ENCODE peak calls at places on chromosomes 11 and 22, in seven cellular contexts. One of them, this sample, is unnamed.

GRCh38 chr11:61793084-61793828 is 545 bp downstream of the FEN1 start:
- DNase-seq in nephron progenitor cell: no peak
- DNase-seq in fibroblast of the aortic adventitia: no peak
- DNase-seq in GM10248: no peak
- DNase-seq in kidney: no peak
- DNase-seq in adrenal gland: no peak
- DNase-seq in epithelial cell of esophagus: peak; percentile 11
- DNase-seq in this sample: no peak

GRCh38 chr11:17401316-17401715 is 12.9 kb upstream of the KCNJ11 start:
- DNase-seq in nephron progenitor cell: no peak
- DNase-seq in fibroblast of the aortic adventitia: no peak
- DNase-seq in GM10248: no peak
- DNase-seq in kidney: peak; percentile 22
- DNase-seq in adrenal gland: no peak
- DNase-seq in epithelial cell of esophagus: no peak
- DNase-seq in this sample: no peak

GRCh38 chr11:59556883-59557205 is 45.5 kb downstream of the OR4D9 start:
- DNase-seq in nephron progenitor cell: no peak
- DNase-seq in fibroblast of the aortic adventitia: no peak
- DNase-seq in GM10248: no peak
- DNase-seq in kidney: no peak
- DNase-seq in adrenal gland: no peak
- DNase-seq in epithelial cell of esophagus: peak; percentile 48
- DNase-seq in this sample: no peak

GRCh38 chr11:61815790-61816735 is 740 bp downstream of the FADS1 start:
- DNase-seq in nephron progenitor cell: peak; percentile 66
- DNase-seq in fibroblast of the aortic adventitia: peak; percentile 58
- DNase-seq in GM10248: peak; percentile 58
- DNase-seq in kidney: peak; percentile 91
- DNase-seq in adrenal gland: peak; percentile 74
- DNase-seq in epithelial cell of esophagus: peak; percentile 80
- DNase-seq in this sample: peak; percentile 72

GRCh38 chr11:86047275-86047991 is 21.5 kb downstream of the PICALM start:
- DNase-seq in nephron progenitor cell: no peak
- DNase-seq in fibroblast of the aortic adventitia: peak; percentile 80
- DNase-seq in GM10248: no peak
- DNase-seq in kidney: no peak
- DNase-seq in adrenal gland: no peak
- DNase-seq in epithelial cell of esophagus: peak; percentile 85
- DNase-seq in this sample: no peak

GRCh38 chr11:65134952-65135632 is 773 bp upstream of the SYVN1 start:
- DNase-seq in nephron progenitor cell: peak; percentile 82
- DNase-seq in fibroblast of the aortic adventitia: peak; percentile 96
- DNase-seq in GM10248: peak; percentile 95
- DNase-seq in kidney: peak; percentile 96
- DNase-seq in adrenal gland: peak; percentile 90
- DNase-seq in epithelial cell of esophagus: peak; percentile 98
- DNase-seq in this sample: peak; percentile 95

GRCh38 chr11:1557168-1557884 is 14.7 kb downstream of the DUSP8 start:
- DNase-seq in nephron progenitor cell: no peak
- DNase-seq in fibroblast of the aortic adventitia: no peak
- DNase-seq in GM10248: no peak
- DNase-seq in kidney: peak; percentile 69
- DNase-seq in adrenal gland: no peak
- DNase-seq in epithelial cell of esophagus: no peak
- DNase-seq in this sample: no peak

GRCh38 chr11:118790357-118791014 is 478 bp downstream of the DDX6 start:
- DNase-seq in nephron progenitor cell: peak; percentile 55
- DNase-seq in fibroblast of the aortic adventitia: peak; percentile 63
- DNase-seq in GM10248: peak; percentile 55
- DNase-seq in kidney: peak; percentile 91
- DNase-seq in adrenal gland: peak; percentile 63
- DNase-seq in epithelial cell of esophagus: peak; percentile 43
- DNase-seq in this sample: peak; percentile 62

GRCh38 chr22:22815397-22816170 is 72.0 kb upstream of the IGLL5 start:
- DNase-seq in nephron progenitor cell: no peak
- DNase-seq in fibroblast of the aortic adventitia: no peak
- DNase-seq in GM10248: no peak
- DNase-seq in kidney: no peak
- DNase-seq in adrenal gland: no peak
- DNase-seq in epithelial cell of esophagus: no peak
- DNase-seq in this sample: no peak

GRCh38 chr11:106691807-106692365 is 326.4 kb downstream of the GUCY1A2 start:
- DNase-seq in nephron progenitor cell: no peak
- DNase-seq in fibroblast of the aortic adventitia: no peak
- DNase-seq in GM10248: no peak
- DNase-seq in kidney: no peak
- DNase-seq in adrenal gland: no peak
- DNase-seq in epithelial cell of esophagus: peak; percentile 40
- DNase-seq in this sample: no peak

GRCh38 chr11:64672875-64673274 is 50.1 kb downstream of the NRXN2 start:
- DNase-seq in nephron progenitor cell: no peak
- DNase-seq in fibroblast of the aortic adventitia: no peak
- DNase-seq in GM10248: no peak
- DNase-seq in kidney: no peak
- DNase-seq in adrenal gland: no peak
- DNase-seq in epithelial cell of esophagus: no peak
- DNase-seq in this sample: no peak

GRCh38 chr11:123231263-123231662 is 36.2 kb upstream of the CLMP start:
- DNase-seq in nephron progenitor cell: no peak
- DNase-seq in fibroblast of the aortic adventitia: peak; percentile 34
- DNase-seq in GM10248: no peak
- DNase-seq in kidney: no peak
- DNase-seq in adrenal gland: no peak
- DNase-seq in epithelial cell of esophagus: no peak
- DNase-seq in this sample: no peak

GRCh38 chr11:112795896-112796686 is 165.1 kb upstream of the NCAM1 start:
- DNase-seq in nephron progenitor cell: peak; percentile 69
- DNase-seq in fibroblast of the aortic adventitia: no peak
- DNase-seq in GM10248: no peak
- DNase-seq in kidney: peak; percentile 90
- DNase-seq in adrenal gland: no peak
- DNase-seq in epithelial cell of esophagus: no peak
- DNase-seq in this sample: no peak

GRCh38 chr22:39433476-39434242 is 23.2 kb upstream of the MGAT3 start:
- DNase-seq in nephron progenitor cell: no peak
- DNase-seq in fibroblast of the aortic adventitia: no peak
- DNase-seq in GM10248: no peak
- DNase-seq in kidney: peak; percentile 50
- DNase-seq in adrenal gland: no peak
- DNase-seq in epithelial cell of esophagus: no peak
- DNase-seq in this sample: no peak

GRCh38 chr11:15159085-15159484 is 44.4 kb downstream of the INSC start:
- DNase-seq in nephron progenitor cell: no peak
- DNase-seq in fibroblast of the aortic adventitia: peak; percentile 53
- DNase-seq in GM10248: peak; percentile 24
- DNase-seq in kidney: no peak
- DNase-seq in adrenal gland: no peak
- DNase-seq in epithelial cell of esophagus: peak; percentile 77
- DNase-seq in this sample: peak; percentile 28

GRCh38 chr11:10480760-10481159 is 25.7 kb downstream of the AMPD3 start:
- DNase-seq in nephron progenitor cell: no peak
- DNase-seq in fibroblast of the aortic adventitia: no peak
- DNase-seq in GM10248: no peak
- DNase-seq in kidney: no peak
- DNase-seq in adrenal gland: no peak
- DNase-seq in epithelial cell of esophagus: no peak
- DNase-seq in this sample: no peak

GRCh38 chr11:130175898-130176297 is 16.3 kb downstream of the ST14 start:
- DNase-seq in nephron progenitor cell: no peak
- DNase-seq in fibroblast of the aortic adventitia: no peak
- DNase-seq in GM10248: no peak
- DNase-seq in kidney: peak; percentile 1
- DNase-seq in adrenal gland: no peak
- DNase-seq in epithelial cell of esophagus: no peak
- DNase-seq in this sample: no peak

GRCh38 chr22:50699001-50699753 is 26.6 kb downstream of the SHANK3 start:
- DNase-seq in nephron progenitor cell: no peak
- DNase-seq in fibroblast of the aortic adventitia: no peak
- DNase-seq in GM10248: no peak
- DNase-seq in kidney: peak; percentile 48
- DNase-seq in adrenal gland: no peak
- DNase-seq in epithelial cell of esophagus: no peak
- DNase-seq in this sample: no peak

GRCh38 chr11:111428113-111428876 is 49.2 kb upstream of the POU2AF1 start:
- DNase-seq in nephron progenitor cell: no peak
- DNase-seq in fibroblast of the aortic adventitia: no peak
- DNase-seq in GM10248: no peak
- DNase-seq in kidney: no peak
- DNase-seq in adrenal gland: no peak
- DNase-seq in epithelial cell of esophagus: no peak
- DNase-seq in this sample: no peak

GRCh38 chr11:94183886-94184264 is 55.2 kb downstream of the PANX1 start:
- DNase-seq in nephron progenitor cell: peak; percentile 82
- DNase-seq in fibroblast of the aortic adventitia: peak; percentile 79
- DNase-seq in GM10248: peak; percentile 23
- DNase-seq in kidney: peak; percentile 85
- DNase-seq in adrenal gland: peak; percentile 60
- DNase-seq in epithelial cell of esophagus: peak; percentile 72
- DNase-seq in this sample: peak; percentile 22

GRCh38 chr11:113874920-113875413 is 405 bp downstream of the USP28 start:
- DNase-seq in nephron progenitor cell: no peak
- DNase-seq in fibroblast of the aortic adventitia: peak; percentile 33
- DNase-seq in GM10248: no peak
- DNase-seq in kidney: no peak
- DNase-seq in adrenal gland: no peak
- DNase-seq in epithelial cell of esophagus: no peak
- DNase-seq in this sample: peak; percentile 67

GRCh38 chr11:38503876-38504275 is 1905.8 kb upstream of the RAG2 start:
- DNase-seq in nephron progenitor cell: no peak
- DNase-seq in fibroblast of the aortic adventitia: no peak
- DNase-seq in GM10248: no peak
- DNase-seq in kidney: no peak
- DNase-seq in adrenal gland: no peak
- DNase-seq in epithelial cell of esophagus: no peak
- DNase-seq in this sample: no peak
- TF ChIP-seq CTCF in nephron progenitor cell: no peak
- TF ChIP-seq CTCF in fibroblast of the aortic adventitia: no peak
- TF ChIP-seq CTCF in GM10248: no peak
- TF ChIP-seq CTCF in kidney: no peak
- TF ChIP-seq CTCF in adrenal gland: no peak
- TF ChIP-seq CTCF in epithelial cell of esophagus: no peak
- TF ChIP-seq CTCF in this sample: no peak

DNA sequence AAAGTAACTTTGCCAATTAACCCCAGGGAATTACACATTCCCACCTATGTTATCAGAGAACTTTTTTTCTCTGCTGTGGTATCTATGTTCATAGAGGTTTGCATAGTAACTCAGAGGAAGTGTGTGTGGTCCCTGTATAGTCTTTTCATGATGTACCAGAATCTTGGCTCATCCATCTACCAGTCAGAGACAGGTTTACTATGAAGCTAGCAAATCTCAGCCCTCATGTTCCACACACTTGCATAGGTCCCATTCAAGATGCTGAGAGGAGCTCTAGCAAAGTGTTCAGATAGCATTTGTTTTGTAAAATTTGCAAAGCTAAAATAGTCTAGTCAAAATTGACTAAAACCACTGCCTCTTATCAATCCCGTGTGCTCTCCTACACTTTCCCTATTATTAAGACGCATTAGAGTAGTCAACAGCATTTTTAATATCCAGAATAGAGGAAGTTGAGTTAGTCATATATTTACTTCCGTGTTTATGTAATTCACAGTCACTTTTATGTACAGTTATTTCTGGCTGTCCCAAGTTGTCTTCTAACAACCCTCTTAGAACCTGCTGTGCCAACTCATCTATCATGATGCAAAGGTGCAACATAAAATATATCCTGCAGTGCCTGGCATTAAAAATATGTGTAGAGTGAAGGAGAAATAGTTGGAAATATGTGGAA is 184.2 kb downstream of the FAM76B start:
- DNase-seq in nephron progenitor cell: no peak
- DNase-seq in fibroblast of the aortic adventitia: no peak
- DNase-seq in GM10248: no peak
- DNase-seq in kidney: no peak
- DNase-seq in adrenal gland: no peak
- DNase-seq in epithelial cell of esophagus: no peak
- DNase-seq in this sample: no peak
- TF ChIP-seq CTCF in nephron progenitor cell: no peak
- TF ChIP-seq CTCF in fibroblast of the aortic adventitia: no peak
- TF ChIP-seq CTCF in GM10248: no peak
- TF ChIP-seq CTCF in kidney: no peak
- TF ChIP-seq CTCF in adrenal gland: no peak
- TF ChIP-seq CTCF in epithelial cell of esophagus: no peak
- TF ChIP-seq CTCF in this sample: no peak

DNA sequence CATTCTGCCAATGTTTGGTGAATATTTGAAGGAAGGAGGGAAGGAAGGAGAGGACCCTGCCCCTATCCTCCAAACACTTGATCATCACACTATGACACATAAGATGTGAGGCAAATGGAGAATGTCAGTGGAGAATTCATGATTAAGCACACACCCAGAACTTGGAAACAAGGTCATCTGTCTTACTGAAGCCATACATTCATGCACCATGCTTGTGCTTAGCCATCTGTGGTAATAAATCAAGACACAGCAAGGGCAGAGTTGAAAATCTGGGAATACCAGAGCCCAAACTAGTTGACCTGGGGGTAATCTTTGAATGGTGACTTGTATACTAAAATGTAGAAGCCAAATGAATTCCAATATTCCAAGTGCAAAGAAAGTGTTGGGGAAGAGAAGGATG is 7.9 kb upstream of the TIMP3 start:
- DNase-seq in nephron progenitor cell: no peak
- DNase-seq in fibroblast of the aortic adventitia: no peak
- DNase-seq in GM10248: no peak
- DNase-seq in kidney: no peak
- DNase-seq in adrenal gland: no peak
- DNase-seq in epithelial cell of esophagus: no peak
- DNase-seq in this sample: no peak
- TF ChIP-seq CTCF in nephron progenitor cell: no peak
- TF ChIP-seq CTCF in fibroblast of the aortic adventitia: no peak
- TF ChIP-seq CTCF in GM10248: no peak
- TF ChIP-seq CTCF in kidney: no peak
- TF ChIP-seq CTCF in adrenal gland: no peak
- TF ChIP-seq CTCF in epithelial cell of esophagus: no peak
- TF ChIP-seq CTCF in this sample: no peak

GRCh38 chr22:20763630-20764029 is 10.3 kb upstream of the SERPIND1 start:
- DNase-seq in nephron progenitor cell: no peak
- DNase-seq in fibroblast of the aortic adventitia: no peak
- DNase-seq in GM10248: no peak
- DNase-seq in kidney: no peak
- DNase-seq in adrenal gland: no peak
- DNase-seq in epithelial cell of esophagus: no peak
- DNase-seq in this sample: no peak
- TF ChIP-seq CTCF in nephron progenitor cell: no peak
- TF ChIP-seq CTCF in fibroblast of the aortic adventitia: no peak
- TF ChIP-seq CTCF in GM10248: no peak
- TF ChIP-seq CTCF in kidney: no peak
- TF ChIP-seq CTCF in adrenal gland: no peak
- TF ChIP-seq CTCF in epithelial cell of esophagus: no peak
- TF ChIP-seq CTCF in this sample: no peak